ENCODE peak calls at places on chromosome 21, in eight cellular contexts. One of them, this sample, is unnamed.

GRCh38 chr21:33109574-33110339 is 39.8 kb downstream of the OLIG1 start:
- DNase-seq in NCI-H748 treated with DMSO at 0.1 percent for 48 hours: peak
- DNase-seq in osteocyte: no peak
- DNase-seq in EL: no peak
- DNase-seq in progenitor cell of endocrine pancreas: no peak
- DNase-seq in CD4-positive, alpha-beta memory T cell: no peak
- DNase-seq in Caco-2: no peak
- DNase-seq in HAP-1: peak
- DNase-seq in this sample: no peak

GRCh38 chr21:31133243-31133830 is 95.1 kb upstream of the KRTAP19-8 start:
- DNase-seq in Caco-2: no peak
- DNase-seq in NCI-H748 treated with DMSO at 0.1 percent for 48 hours: no peak
- DNase-seq in HAP-1: no peak
- DNase-seq in CD4-positive, alpha-beta memory T cell: no peak
- DNase-seq in osteocyte: no peak
- DNase-seq in progenitor cell of endocrine pancreas: no peak
- DNase-seq in EL: no peak
- DNase-seq in this sample: no peak

GRCh38 chr21:15857740-15858139 is 128.0 kb downstream of the USP25 start:
- DNase-seq in Caco-2: no peak
- DNase-seq in EL: no peak
- DNase-seq in HAP-1: no peak
- DNase-seq in progenitor cell of endocrine pancreas: no peak
- DNase-seq in osteocyte: no peak
- DNase-seq in NCI-H748 treated with DMSO at 0.1 percent for 48 hours: no peak
- DNase-seq in CD4-positive, alpha-beta memory T cell: no peak
- DNase-seq in this sample: no peak

GRCh38 chr21:42187976-42188653 is 30.8 kb upstream of the ABCG1 start:
- DNase-seq in progenitor cell of endocrine pancreas: no peak
- DNase-seq in CD4-positive, alpha-beta memory T cell: peak
- DNase-seq in HAP-1: no peak
- DNase-seq in EL: peak
- DNase-seq in NCI-H748 treated with DMSO at 0.1 percent for 48 hours: no peak
- DNase-seq in Caco-2: no peak
- DNase-seq in osteocyte: no peak
- DNase-seq in this sample: no peak

GRCh38 chr21:20083336-20083735 is 914.9 kb upstream of the NCAM2 start:
- DNase-seq in osteocyte: no peak
- DNase-seq in progenitor cell of endocrine pancreas: no peak
- DNase-seq in Caco-2: no peak
- DNase-seq in HAP-1: no peak
- DNase-seq in CD4-positive, alpha-beta memory T cell: no peak
- DNase-seq in EL: no peak
- DNase-seq in NCI-H748 treated with DMSO at 0.1 percent for 48 hours: no peak
- DNase-seq in this sample: no peak

GRCh38 chr21:44942566-44942965 is 2.7 kb downstream of the SLX9 start:
- DNase-seq in Caco-2: no peak
- DNase-seq in CD4-positive, alpha-beta memory T cell: no peak
- DNase-seq in NCI-H748 treated with DMSO at 0.1 percent for 48 hours: no peak
- DNase-seq in EL: no peak
- DNase-seq in osteocyte: no peak
- DNase-seq in HAP-1: no peak
- DNase-seq in progenitor cell of endocrine pancreas: no peak
- DNase-seq in this sample: no peak

GRCh38 chr21:44614161-44614631 is 2.3 kb downstream of the KRTAP10-8 start:
- DNase-seq in NCI-H748 treated with DMSO at 0.1 percent for 48 hours: no peak
- DNase-seq in CD4-positive, alpha-beta memory T cell: no peak
- DNase-seq in progenitor cell of endocrine pancreas: no peak
- DNase-seq in EL: no peak
- DNase-seq in HAP-1: no peak
- DNase-seq in Caco-2: no peak
- DNase-seq in osteocyte: peak
- DNase-seq in this sample: no peak

GRCh38 chr21:36948686-36949085 is 17.8 kb downstream of the HLCS start:
- DNase-seq in NCI-H748 treated with DMSO at 0.1 percent for 48 hours: no peak
- DNase-seq in EL: peak
- DNase-seq in HAP-1: no peak
- DNase-seq in progenitor cell of endocrine pancreas: no peak
- DNase-seq in CD4-positive, alpha-beta memory T cell: no peak
- DNase-seq in osteocyte: no peak
- DNase-seq in Caco-2: no peak
- DNase-seq in this sample: peak

GRCh38 chr21:42102063-42102462 is 30.9 kb downstream of the UMODL1 start:
- DNase-seq in NCI-H748 treated with DMSO at 0.1 percent for 48 hours: no peak
- DNase-seq in HAP-1: no peak
- DNase-seq in progenitor cell of endocrine pancreas: no peak
- DNase-seq in CD4-positive, alpha-beta memory T cell: no peak
- DNase-seq in Caco-2: no peak
- DNase-seq in osteocyte: no peak
- DNase-seq in EL: no peak
- DNase-seq in this sample: no peak